ENCODE peak calls at places on chromosomes 2 and 18, in nine cellular contexts. One of them, this sample, is unnamed.

GRCh38 chr2:238286987-238287386 is 1.4 kb downstream of the PER2 start:
- DNase-seq in CD4-positive, alpha-beta memory T cell: no peak
- DNase-seq in heart left ventricle: no peak
- DNase-seq in trophoblast cell: peak; percentile 26
- DNase-seq in B cell: no peak
- DNase-seq in NCI-H226: no peak
- DNase-seq in HT1080: no peak
- DNase-seq in small intestine: peak; percentile 48
- DNase-seq in NT2/D1: no peak
- DNase-seq in this sample: no peak

GRCh38 chr2:46332686-46333281 is 35.6 kb downstream of the EPAS1 start:
- DNase-seq in CD4-positive, alpha-beta memory T cell: no peak
- DNase-seq in heart left ventricle: no peak
- DNase-seq in NT2/D1: no peak
- DNase-seq in B cell: no peak
- DNase-seq in trophoblast cell: no peak
- DNase-seq in NCI-H226: no peak
- DNase-seq in small intestine: no peak
- DNase-seq in HT1080: no peak
- DNase-seq in this sample: no peak

GRCh38 chr2:25478736-25479135 is 137.0 kb upstream of the DNMT3A start:
- DNase-seq in NT2/D1: no peak
- DNase-seq in HT1080: no peak
- DNase-seq in CD4-positive, alpha-beta memory T cell: no peak
- DNase-seq in B cell: no peak
- DNase-seq in NCI-H226: no peak
- DNase-seq in small intestine: no peak
- DNase-seq in heart left ventricle: no peak
- DNase-seq in trophoblast cell: no peak
- DNase-seq in this sample: no peak

GRCh38 chr2:18132697-18133096 is 254.2 kb downstream of the KCNS3 start:
- DNase-seq in heart left ventricle: no peak
- DNase-seq in B cell: no peak
- DNase-seq in small intestine: no peak
- DNase-seq in trophoblast cell: no peak
- DNase-seq in CD4-positive, alpha-beta memory T cell: no peak
- DNase-seq in HT1080: peak; percentile 89
- DNase-seq in NCI-H226: peak; percentile 25
- DNase-seq in NT2/D1: no peak
- DNase-seq in this sample: no peak

GRCh38 chr18:3513481-3513880 is 63.5 kb downstream of the TGIF1 start:
- DNase-seq in CD4-positive, alpha-beta memory T cell: no peak
- DNase-seq in B cell: no peak
- DNase-seq in NT2/D1: no peak
- DNase-seq in HT1080: no peak
- DNase-seq in trophoblast cell: no peak
- DNase-seq in small intestine: no peak
- DNase-seq in NCI-H226: peak; percentile 21
- DNase-seq in heart left ventricle: no peak
- DNase-seq in this sample: no peak

GRCh38 chr2:2000018-2000733 is 255.9 kb upstream of the PXDN start:
- DNase-seq in HT1080: no peak
- DNase-seq in B cell: no peak
- DNase-seq in NCI-H226: no peak
- DNase-seq in heart left ventricle: no peak
- DNase-seq in trophoblast cell: no peak
- DNase-seq in NT2/D1: no peak
- DNase-seq in CD4-positive, alpha-beta memory T cell: no peak
- DNase-seq in small intestine: no peak
- DNase-seq in this sample: no peak

GRCh38 chr2:169393068-169393590 is 30.8 kb upstream of the LRP2 start:
- DNase-seq in heart left ventricle: no peak
- DNase-seq in HT1080: no peak
- DNase-seq in B cell: no peak
- DNase-seq in trophoblast cell: peak; percentile 94
- DNase-seq in CD4-positive, alpha-beta memory T cell: no peak
- DNase-seq in small intestine: no peak
- DNase-seq in NT2/D1: no peak
- DNase-seq in NCI-H226: peak; percentile 12
- DNase-seq in this sample: no peak

GRCh38 chr2:144249035-144249637 is 270.8 kb downstream of the ZEB2 start:
- DNase-seq in B cell: no peak
- DNase-seq in CD4-positive, alpha-beta memory T cell: no peak
- DNase-seq in small intestine: no peak
- DNase-seq in NCI-H226: no peak
- DNase-seq in heart left ventricle: no peak
- DNase-seq in trophoblast cell: no peak
- DNase-seq in HT1080: no peak
- DNase-seq in NT2/D1: no peak
- DNase-seq in this sample: no peak

GRCh38 chr2:102290594-102290993 is 20.8 kb upstream of the IL1RL1 start:
- DNase-seq in heart left ventricle: no peak
- DNase-seq in small intestine: no peak
- DNase-seq in B cell: no peak
- DNase-seq in trophoblast cell: no peak
- DNase-seq in NCI-H226: no peak
- DNase-seq in HT1080: no peak
- DNase-seq in NT2/D1: no peak
- DNase-seq in CD4-positive, alpha-beta memory T cell: no peak
- DNase-seq in this sample: no peak

GRCh38 chr18:8367217-8367988 is 241.8 kb upstream of the RAB12 start:
- DNase-seq in NT2/D1: peak; percentile 59
- DNase-seq in NCI-H226: no peak
- DNase-seq in CD4-positive, alpha-beta memory T cell: no peak
- DNase-seq in small intestine: peak; percentile 45
- DNase-seq in heart left ventricle: peak; percentile 24
- DNase-seq in HT1080: no peak
- DNase-seq in B cell: peak; percentile 25
- DNase-seq in trophoblast cell: peak; percentile 56
- DNase-seq in this sample: peak; percentile 45

GRCh38 chr2:144516417-144516980 is 3.4 kb downstream of the ZEB2 start:
- DNase-seq in CD4-positive, alpha-beta memory T cell: no peak
- DNase-seq in HT1080: peak; percentile 38
- DNase-seq in small intestine: no peak
- DNase-seq in NT2/D1: no peak
- DNase-seq in trophoblast cell: no peak
- DNase-seq in NCI-H226: no peak
- DNase-seq in heart left ventricle: peak; percentile 39
- DNase-seq in B cell: peak; percentile 51
- DNase-seq in this sample: no peak

GRCh38 chr18:76988015-76988826 is 144.4 kb downstream of the MBP start:
- DNase-seq in NCI-H226: no peak
- DNase-seq in HT1080: no peak
- DNase-seq in heart left ventricle: peak; percentile 43
- DNase-seq in NT2/D1: no peak
- DNase-seq in trophoblast cell: peak; percentile 21
- DNase-seq in CD4-positive, alpha-beta memory T cell: no peak
- DNase-seq in small intestine: no peak
- DNase-seq in B cell: no peak
- DNase-seq in this sample: no peak

GRCh38 chr18:24112464-24112863 is 26.4 kb upstream of the CABYR start:
- DNase-seq in small intestine: no peak
- DNase-seq in heart left ventricle: no peak
- DNase-seq in NT2/D1: no peak
- DNase-seq in NCI-H226: no peak
- DNase-seq in trophoblast cell: no peak
- DNase-seq in CD4-positive, alpha-beta memory T cell: no peak
- DNase-seq in HT1080: no peak
- DNase-seq in B cell: no peak
- DNase-seq in this sample: no peak

GRCh38 chr18:22332590-22332989 is 85.1 kb downstream of the CTAGE1 start:
- DNase-seq in B cell: no peak
- DNase-seq in CD4-positive, alpha-beta memory T cell: no peak
- DNase-seq in NT2/D1: no peak
- DNase-seq in trophoblast cell: no peak
- DNase-seq in small intestine: no peak
- DNase-seq in HT1080: peak; percentile 50
- DNase-seq in heart left ventricle: no peak
- DNase-seq in NCI-H226: no peak
- DNase-seq in this sample: peak; percentile 19

GRCh38 chr2:239131521-239131920 is 269.3 kb downstream of the HDAC4 start:
- DNase-seq in NCI-H226: no peak
- DNase-seq in small intestine: no peak
- DNase-seq in B cell: no peak
- DNase-seq in HT1080: no peak
- DNase-seq in trophoblast cell: no peak
- DNase-seq in CD4-positive, alpha-beta memory T cell: no peak
- DNase-seq in NT2/D1: no peak
- DNase-seq in heart left ventricle: no peak
- DNase-seq in this sample: no peak